ENCODE peak calls at places on chromosome X, in eight cellular contexts. One of them, this sample, is unnamed.
A peak's percentile ranks its signal among the peaks of the same experiment; 100 is the strongest.

GRCh38 chrX:129777218-129777768 is 2.5 kb upstream of the SASH3 start:
- DNase-seq in astrocyte: no peak
- DNase-seq in Calu3: peak; percentile 38
- DNase-seq in choroid plexus epithelial cell: no peak
- DNase-seq in progenitor cell of endocrine pancreas: no peak
- DNase-seq in A549: no peak
- DNase-seq in cardiac fibroblast: no peak
- DNase-seq in adrenal gland: no peak
- DNase-seq in this sample: no peak

GRCh38 chrX:41001327-41001726 is 83.9 kb upstream of the USP9X start:
- DNase-seq in astrocyte: no peak
- DNase-seq in Calu3: no peak
- DNase-seq in choroid plexus epithelial cell: peak; percentile 1
- DNase-seq in progenitor cell of endocrine pancreas: no peak
- DNase-seq in A549: no peak
- DNase-seq in cardiac fibroblast: no peak
- DNase-seq in adrenal gland: no peak
- DNase-seq in this sample: no peak

GRCh38 chrX:154019061-154019621 is 561 bp downstream of the IRAK1 start:
- DNase-seq in astrocyte: no peak
- DNase-seq in Calu3: peak; percentile 19
- DNase-seq in choroid plexus epithelial cell: no peak
- DNase-seq in progenitor cell of endocrine pancreas: no peak
- DNase-seq in A549: no peak
- DNase-seq in cardiac fibroblast: no peak
- DNase-seq in adrenal gland: no peak
- DNase-seq in this sample: no peak

GRCh38 chrX:115642895-115643530 is 82.0 kb downstream of the PLS3 start:
- DNase-seq in astrocyte: peak; percentile 21
- DNase-seq in Calu3: peak; percentile 38
- DNase-seq in choroid plexus epithelial cell: peak; percentile 73
- DNase-seq in progenitor cell of endocrine pancreas: peak; percentile 17
- DNase-seq in A549: peak; percentile 9
- DNase-seq in cardiac fibroblast: peak; percentile 71
- DNase-seq in adrenal gland: peak; percentile 51
- DNase-seq in this sample: no peak

GRCh38 chrX:41317487-41318208 is 16.3 kb upstream of the DDX3X start:
- DNase-seq in astrocyte: no peak
- DNase-seq in Calu3: no peak
- DNase-seq in choroid plexus epithelial cell: peak; percentile 41
- DNase-seq in progenitor cell of endocrine pancreas: no peak
- DNase-seq in A549: no peak
- DNase-seq in cardiac fibroblast: peak; percentile 64
- DNase-seq in adrenal gland: no peak
- DNase-seq in this sample: no peak

GRCh38 chrX:123976671-123977316 is 15.3 kb downstream of the STAG2 start:
- DNase-seq in astrocyte: no peak
- DNase-seq in Calu3: no peak
- DNase-seq in choroid plexus epithelial cell: peak; percentile 66
- DNase-seq in progenitor cell of endocrine pancreas: no peak
- DNase-seq in A549: peak; percentile 41
- DNase-seq in cardiac fibroblast: peak; percentile 62
- DNase-seq in adrenal gland: no peak
- DNase-seq in this sample: no peak

GRCh38 chrX:83511208-83511607 is 3.1 kb downstream of the POU3F4 start:
- DNase-seq in astrocyte: peak; percentile 36
- DNase-seq in Calu3: no peak
- DNase-seq in choroid plexus epithelial cell: no peak
- DNase-seq in progenitor cell of endocrine pancreas: no peak
- DNase-seq in A549: no peak
- DNase-seq in cardiac fibroblast: no peak
- DNase-seq in adrenal gland: no peak
- DNase-seq in this sample: no peak

GRCh38 chrX:110218591-110218990 is 99.3 kb downstream of the AMMECR1 start:
- DNase-seq in astrocyte: peak; percentile 16
- DNase-seq in Calu3: no peak
- DNase-seq in choroid plexus epithelial cell: peak; percentile 73
- DNase-seq in progenitor cell of endocrine pancreas: no peak
- DNase-seq in A549: no peak
- DNase-seq in cardiac fibroblast: peak; percentile 80
- DNase-seq in adrenal gland: no peak
- DNase-seq in this sample: no peak

GRCh38 chrX:19912-20571 is 261.1 kb upstream of the PLCXD1 start:
- DNase-seq in astrocyte: no peak
- DNase-seq in Calu3: peak; percentile 12
- DNase-seq in choroid plexus epithelial cell: no peak
- DNase-seq in progenitor cell of endocrine pancreas: no peak
- DNase-seq in A549: no peak
- DNase-seq in cardiac fibroblast: peak; percentile 2
- DNase-seq in adrenal gland: no peak
- DNase-seq in this sample: peak; percentile 65

GRCh38 chrX:128781506-128781905 is 729.3 kb upstream of the ACTRT1 start:
- DNase-seq in astrocyte: no peak
- DNase-seq in Calu3: peak; percentile 19
- DNase-seq in choroid plexus epithelial cell: peak; percentile 18
- DNase-seq in progenitor cell of endocrine pancreas: no peak
- DNase-seq in A549: peak; percentile 4
- DNase-seq in cardiac fibroblast: no peak
- DNase-seq in adrenal gland: peak; percentile 37
- DNase-seq in this sample: no peak

GRCh38 chrX:155148724-155149537 is 67.3 kb upstream of the VBP1 start:
- DNase-seq in astrocyte: no peak
- DNase-seq in Calu3: peak; percentile 38
- DNase-seq in choroid plexus epithelial cell: peak; percentile 39
- DNase-seq in progenitor cell of endocrine pancreas: no peak
- DNase-seq in A549: peak; percentile 5
- DNase-seq in cardiac fibroblast: peak; percentile 24
- DNase-seq in adrenal gland: peak; percentile 31
- DNase-seq in this sample: no peak

DNA sequence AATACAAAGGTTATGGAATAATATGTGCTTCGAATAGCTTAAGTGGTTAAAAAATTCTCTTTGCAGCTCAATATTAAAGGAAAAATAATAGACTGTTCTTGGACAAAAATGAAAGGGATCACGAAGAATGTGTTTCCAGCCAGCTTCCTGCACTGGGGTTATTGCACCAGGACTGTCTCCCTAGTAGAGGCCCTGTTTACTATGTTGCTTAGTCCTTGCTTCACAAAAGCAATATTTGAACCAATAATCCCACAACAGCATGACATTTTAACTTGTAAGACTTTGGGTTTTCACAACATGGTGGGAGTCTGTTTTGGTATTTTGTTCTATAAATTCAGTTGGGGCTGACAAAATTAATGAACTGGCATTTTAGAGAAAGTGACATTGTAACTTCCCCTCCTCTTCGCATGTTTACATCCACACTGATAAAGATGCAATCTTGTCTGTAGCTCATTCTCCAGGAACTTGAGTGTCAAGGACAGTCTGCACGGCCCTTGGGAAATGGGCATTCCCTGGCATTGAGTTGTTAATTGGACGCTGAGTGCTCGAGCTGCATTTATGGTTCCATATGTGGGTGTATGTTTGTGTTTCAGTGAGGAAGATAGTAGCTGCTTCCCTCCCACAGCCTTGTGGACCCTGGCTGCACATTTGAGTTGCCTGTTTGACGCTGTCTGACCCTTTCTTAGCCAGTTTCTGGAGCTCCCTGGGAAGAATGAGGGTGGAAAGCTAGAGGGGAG is 39.1 kb downstream of the SHROOM2 start:
- DNase-seq in astrocyte: no peak
- DNase-seq in Calu3: no peak
- DNase-seq in choroid plexus epithelial cell: peak; percentile 42
- DNase-seq in progenitor cell of endocrine pancreas: no peak
- DNase-seq in A549: no peak
- DNase-seq in cardiac fibroblast: peak; percentile 24
- DNase-seq in adrenal gland: no peak
- DNase-seq in this sample: no peak
- TF ChIP-seq CTCF in astrocyte: no peak
- TF ChIP-seq CTCF in Calu3: no peak
- TF ChIP-seq CTCF in choroid plexus epithelial cell: no peak
- TF ChIP-seq CTCF in progenitor cell of endocrine pancreas: no peak
- TF ChIP-seq CTCF in A549: no peak
- TF ChIP-seq CTCF in cardiac fibroblast: no peak
- TF ChIP-seq CTCF in adrenal gland: no peak
- TF ChIP-seq CTCF in this sample: no peak

GRCh38 chrX:134249231-134249630 is 12.2 kb downstream of the CCDC160 start:
- DNase-seq in astrocyte: no peak
- DNase-seq in Calu3: no peak
- DNase-seq in choroid plexus epithelial cell: no peak
- DNase-seq in progenitor cell of endocrine pancreas: no peak
- DNase-seq in A549: no peak
- DNase-seq in cardiac fibroblast: no peak
- DNase-seq in adrenal gland: no peak
- DNase-seq in this sample: no peak

GRCh38 chrX:134247492-134247891 is 10.5 kb downstream of the CCDC160 start:
- DNase-seq in astrocyte: no peak
- DNase-seq in Calu3: no peak
- DNase-seq in choroid plexus epithelial cell: no peak
- DNase-seq in progenitor cell of endocrine pancreas: no peak
- DNase-seq in A549: no peak
- DNase-seq in cardiac fibroblast: no peak
- DNase-seq in adrenal gland: no peak
- DNase-seq in this sample: no peak

GRCh38 chrX:134241960-134242619 is 5.1 kb downstream of the CCDC160 start:
- DNase-seq in astrocyte: no peak
- DNase-seq in Calu3: no peak
- DNase-seq in choroid plexus epithelial cell: peak; percentile 16
- DNase-seq in progenitor cell of endocrine pancreas: no peak
- DNase-seq in A549: no peak
- DNase-seq in cardiac fibroblast: no peak
- DNase-seq in adrenal gland: no peak
- DNase-seq in this sample: no peak

GRCh38 chrX:134244043-134244442 is 7.1 kb downstream of the CCDC160 start:
- DNase-seq in astrocyte: peak; percentile 32
- DNase-seq in Calu3: peak; percentile 24
- DNase-seq in choroid plexus epithelial cell: peak; percentile 72
- DNase-seq in progenitor cell of endocrine pancreas: no peak
- DNase-seq in A549: no peak
- DNase-seq in cardiac fibroblast: peak; percentile 29
- DNase-seq in adrenal gland: no peak
- DNase-seq in this sample: no peak

GRCh38 chrX:134246282-134246681 is 9.3 kb downstream of the CCDC160 start:
- DNase-seq in astrocyte: no peak
- DNase-seq in Calu3: no peak
- DNase-seq in choroid plexus epithelial cell: peak; percentile 30
- DNase-seq in progenitor cell of endocrine pancreas: no peak
- DNase-seq in A549: no peak
- DNase-seq in cardiac fibroblast: no peak
- DNase-seq in adrenal gland: no peak
- DNase-seq in this sample: no peak
- TF ChIP-seq CTCF in astrocyte: no peak
- TF ChIP-seq CTCF in Calu3: no peak
- TF ChIP-seq CTCF in choroid plexus epithelial cell: no peak
- TF ChIP-seq CTCF in progenitor cell of endocrine pancreas: no peak
- TF ChIP-seq CTCF in A549: peak; percentile 10
- TF ChIP-seq CTCF in cardiac fibroblast: no peak
- TF ChIP-seq CTCF in adrenal gland: no peak
- TF ChIP-seq CTCF in this sample: no peak

GRCh38 chrX:49163555-49164419 is 1.2 kb downstream of the MAGIX start:
- DNase-seq in astrocyte: peak; percentile 42
- DNase-seq in Calu3: peak; percentile 88
- DNase-seq in choroid plexus epithelial cell: peak; percentile 85
- DNase-seq in progenitor cell of endocrine pancreas: peak; percentile 63
- DNase-seq in A549: peak; percentile 72
- DNase-seq in cardiac fibroblast: peak; percentile 86
- DNase-seq in adrenal gland: peak; percentile 86
- DNase-seq in this sample: peak; percentile 94
- TF ChIP-seq CTCF in astrocyte: peak; percentile 35
- TF ChIP-seq CTCF in Calu3: peak; percentile 65
- TF ChIP-seq CTCF in choroid plexus epithelial cell: peak; percentile 34
- TF ChIP-seq CTCF in progenitor cell of endocrine pancreas: peak; percentile 79
- TF ChIP-seq CTCF in A549: peak; percentile 81
- TF ChIP-seq CTCF in cardiac fibroblast: peak; percentile 4
- TF ChIP-seq CTCF in adrenal gland: peak; percentile 92
- TF ChIP-seq CTCF in this sample: peak; percentile 81

GRCh38 chrX:94053575-94053974 is 379.6 kb downstream of the FAM133A start:
- DNase-seq in astrocyte: no peak
- DNase-seq in Calu3: no peak
- DNase-seq in choroid plexus epithelial cell: no peak
- DNase-seq in progenitor cell of endocrine pancreas: no peak
- DNase-seq in A549: no peak
- DNase-seq in cardiac fibroblast: no peak
- DNase-seq in adrenal gland: no peak
- DNase-seq in this sample: no peak

GRCh38 chrX:94057385-94057784 is 383.4 kb downstream of the FAM133A start:
- DNase-seq in astrocyte: no peak
- DNase-seq in Calu3: no peak
- DNase-seq in choroid plexus epithelial cell: no peak
- DNase-seq in progenitor cell of endocrine pancreas: no peak
- DNase-seq in A549: no peak
- DNase-seq in cardiac fibroblast: no peak
- DNase-seq in adrenal gland: no peak
- DNase-seq in this sample: no peak

GRCh38 chrX:94058728-94059382 is 384.8 kb downstream of the FAM133A start:
- DNase-seq in astrocyte: no peak
- DNase-seq in Calu3: peak; percentile 1
- DNase-seq in choroid plexus epithelial cell: peak; percentile 1
- DNase-seq in progenitor cell of endocrine pancreas: no peak
- DNase-seq in A549: no peak
- DNase-seq in cardiac fibroblast: no peak
- DNase-seq in adrenal gland: peak; percentile 26
- DNase-seq in this sample: no peak
- TF ChIP-seq CTCF in astrocyte: peak; percentile 22
- TF ChIP-seq CTCF in Calu3: no peak
- TF ChIP-seq CTCF in choroid plexus epithelial cell: peak; percentile 30
- TF ChIP-seq CTCF in progenitor cell of endocrine pancreas: peak; percentile 80
- TF ChIP-seq CTCF in A549: peak; percentile 16
- TF ChIP-seq CTCF in cardiac fibroblast: peak; percentile 7
- TF ChIP-seq CTCF in adrenal gland: peak; percentile 34
- TF ChIP-seq CTCF in this sample: peak; percentile 57

GRCh38 chrX:42955349-42955748 is 177.4 kb upstream of the PPP1R2C start:
- DNase-seq in astrocyte: no peak
- DNase-seq in Calu3: no peak
- DNase-seq in choroid plexus epithelial cell: no peak
- DNase-seq in progenitor cell of endocrine pancreas: no peak
- DNase-seq in A549: no peak
- DNase-seq in cardiac fibroblast: no peak
- DNase-seq in adrenal gland: no peak
- DNase-seq in this sample: no peak
- TF ChIP-seq CTCF in astrocyte: no peak
- TF ChIP-seq CTCF in Calu3: no peak
- TF ChIP-seq CTCF in choroid plexus epithelial cell: no peak
- TF ChIP-seq CTCF in progenitor cell of endocrine pancreas: no peak
- TF ChIP-seq CTCF in A549: no peak
- TF ChIP-seq CTCF in cardiac fibroblast: no peak
- TF ChIP-seq CTCF in adrenal gland: no peak
- TF ChIP-seq CTCF in this sample: no peak

GRCh38 chrX:134760671-134761070 is 102.4 kb upstream of the PLAC1 start:
- DNase-seq in astrocyte: no peak
- DNase-seq in Calu3: no peak
- DNase-seq in choroid plexus epithelial cell: no peak
- DNase-seq in progenitor cell of endocrine pancreas: no peak
- DNase-seq in A549: no peak
- DNase-seq in cardiac fibroblast: peak; percentile 31
- DNase-seq in adrenal gland: no peak
- DNase-seq in this sample: no peak

GRCh38 chrX:134764202-134764785 is 106.0 kb upstream of the PLAC1 start:
- DNase-seq in astrocyte: no peak
- DNase-seq in Calu3: peak; percentile 2
- DNase-seq in choroid plexus epithelial cell: peak; percentile 60
- DNase-seq in progenitor cell of endocrine pancreas: no peak
- DNase-seq in A549: peak; percentile 72
- DNase-seq in cardiac fibroblast: no peak
- DNase-seq in adrenal gland: no peak
- DNase-seq in this sample: no peak

GRCh38 chrX:134758652-134759051 is 100.4 kb upstream of the PLAC1 start:
- DNase-seq in astrocyte: no peak
- DNase-seq in Calu3: no peak
- DNase-seq in choroid plexus epithelial cell: no peak
- DNase-seq in progenitor cell of endocrine pancreas: no peak
- DNase-seq in A549: no peak
- DNase-seq in cardiac fibroblast: no peak
- DNase-seq in adrenal gland: no peak
- DNase-seq in this sample: no peak

GRCh38 chrX:134761788-134762187 is 103.5 kb upstream of the PLAC1 start:
- DNase-seq in astrocyte: no peak
- DNase-seq in Calu3: peak; percentile 6
- DNase-seq in choroid plexus epithelial cell: peak; percentile 50
- DNase-seq in progenitor cell of endocrine pancreas: no peak
- DNase-seq in A549: no peak
- DNase-seq in cardiac fibroblast: no peak
- DNase-seq in adrenal gland: no peak
- DNase-seq in this sample: no peak
- TF ChIP-seq CTCF in astrocyte: peak; percentile 31
- TF ChIP-seq CTCF in Calu3: peak; percentile 20
- TF ChIP-seq CTCF in choroid plexus epithelial cell: peak; percentile 63
- TF ChIP-seq CTCF in progenitor cell of endocrine pancreas: peak; percentile 33
- TF ChIP-seq CTCF in A549: peak; percentile 47
- TF ChIP-seq CTCF in cardiac fibroblast: peak; percentile 35
- TF ChIP-seq CTCF in adrenal gland: peak; percentile 17
- TF ChIP-seq CTCF in this sample: peak; percentile 55

This sample was measured in osteocyte.